ENCODE peak calls at places on chromosome 11, in five cellular contexts. M, J, B, P and K are unnamed samples.

GRCh38 chr11:80505771-80506170 is 1064.9 kb upstream of the TENM4 start:
- DNase-seq in M (no peak), J (no peak), B (no peak), P (no peak), K (no peak)

GRCh38 chr11:44761546-44761961 is 34.8 kb downstream of the TSPAN18 start:
- DNase-seq in M (no peak), J (peak; percentile 21), B (no peak), P (no peak), K (no peak)

GRCh38 chr11:65538232-65538914 is 13.5 kb downstream of the SCYL1 start:
- DNase-seq in M (no peak), J (no peak), B (no peak), P (no peak), K (no peak)

GRCh38 chr11:3159296-3160190 is 5.6 kb downstream of the OSBPL5 start:
- DNase-seq in M (no peak), J (peak; percentile 91), B (no peak), P (no peak), K (no peak)

GRCh38 chr11:83713701-83714100 is 427.5 kb upstream of the CCDC90B start:
- DNase-seq in M (no peak), J (no peak), B (peak; percentile 30), P (peak; percentile 36), K (no peak)

GRCh38 chr11:130629039-130629438 is 180.6 kb downstream of the ADAMTS15 start:
- DNase-seq in M (no peak), J (no peak), B (no peak), P (no peak), K (no peak)

GRCh38 chr11:2256293-2256913 is 14.0 kb downstream of the ASCL2 start:
- DNase-seq in M (no peak), J (peak; percentile 44), B (no peak), P (no peak), K (no peak)

GRCh38 chr11:61860054-61860903 is 31.1 kb downstream of the FADS3 start:
- DNase-seq in M (no peak), J (no peak), B (no peak), P (peak; percentile 91), K (peak; percentile 51)

GRCh38 chr11:46243796-46244109 is 33.7 kb upstream of the CREB3L1 start:
- DNase-seq in M (no peak), J (no peak), B (no peak), P (no peak), K (no peak)

GRCh38 chr11:7896026-7896785 is 34.9 kb downstream of the OR10A6 start:
- DNase-seq in M (no peak), J (no peak), B (no peak), P (peak; percentile 34), K (no peak)

GRCh38 chr11:69067200-69067599 is 18.5 kb downstream of the TPCN2 start:
- DNase-seq in M (no peak), J (no peak), B (no peak), P (no peak), K (no peak)

GRCh38 chr11:2830030-2830812 is 55.4 kb downstream of the CDKN1C start:
- DNase-seq in M (no peak), J (no peak), B (no peak), P (no peak), K (no peak)

GRCh38 chr11:3920148-3920852 is 64.8 kb downstream of the STIM1 start:
- DNase-seq in M (peak; percentile 45), J (no peak), B (peak; percentile 63), P (no peak), K (peak; percentile 53)

GRCh38 chr11:126355926-126356897 is 726 bp downstream of the ST3GAL4 start:
- DNase-seq in M (no peak), J (peak; percentile 78), B (peak; percentile 55), P (peak; percentile 79), K (peak; percentile 86)

GRCh38 chr11:32382339-32383049 is 52.8 kb downstream of the WT1 start:
- DNase-seq in M (no peak), J (no peak), B (no peak), P (no peak), K (no peak)

GRCh38 chr11:81725691-81726090 is 1008.0 kb downstream of the FAM181B start:
- DNase-seq in M (no peak), J (no peak), B (peak; percentile 6), P (no peak), K (no peak)

GRCh38 chr11:107928767-107929507 is 689 bp downstream of the RAB39A start:
- DNase-seq in M (no peak), J (peak; percentile 65), B (no peak), P (peak; percentile 27), K (peak; percentile 23)

GRCh38 chr11:83493034-83493433 is 206.9 kb upstream of the CCDC90B start:
- DNase-seq in M (no peak), J (no peak), B (no peak), P (no peak), K (no peak)

GRCh38 chr11:68855205-68855978 is 13.7 kb upstream of the CPT1A start:
- DNase-seq in M (no peak), J (peak; percentile 79), B (no peak), P (no peak), K (peak; percentile 48)

DNA sequence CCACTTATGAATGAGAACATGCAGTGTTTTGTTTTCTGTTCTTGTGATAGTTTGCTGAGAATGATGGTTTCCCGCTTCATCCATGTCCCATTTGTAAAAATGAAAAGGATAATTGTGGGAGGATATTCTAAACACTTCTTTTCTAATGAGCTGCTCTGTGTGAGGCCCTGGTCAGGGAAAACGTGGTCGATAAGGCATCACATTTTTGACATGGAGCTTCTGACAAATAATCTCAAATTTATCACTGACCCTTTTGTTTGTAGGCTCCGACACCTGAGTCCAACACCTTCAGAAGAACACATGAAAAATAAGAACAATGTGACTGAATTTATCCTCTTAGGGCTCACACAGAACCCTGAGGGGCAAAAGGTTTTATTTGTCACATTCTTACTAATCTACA is at the start of gene OR4A15:
- DNase-seq in M (no peak), J (no peak), B (no peak), P (no peak), K (no peak)
- H3K9me3 ChIP-seq in M (no peaks in the 10 kb centered on the region), J (no peaks in the 10 kb centered on the region), B (peaks cover 31% of the 10 kb centered on the region), P (no peaks in the 10 kb centered on the region), K (no peaks in the 10 kb centered on the region)

DNA sequence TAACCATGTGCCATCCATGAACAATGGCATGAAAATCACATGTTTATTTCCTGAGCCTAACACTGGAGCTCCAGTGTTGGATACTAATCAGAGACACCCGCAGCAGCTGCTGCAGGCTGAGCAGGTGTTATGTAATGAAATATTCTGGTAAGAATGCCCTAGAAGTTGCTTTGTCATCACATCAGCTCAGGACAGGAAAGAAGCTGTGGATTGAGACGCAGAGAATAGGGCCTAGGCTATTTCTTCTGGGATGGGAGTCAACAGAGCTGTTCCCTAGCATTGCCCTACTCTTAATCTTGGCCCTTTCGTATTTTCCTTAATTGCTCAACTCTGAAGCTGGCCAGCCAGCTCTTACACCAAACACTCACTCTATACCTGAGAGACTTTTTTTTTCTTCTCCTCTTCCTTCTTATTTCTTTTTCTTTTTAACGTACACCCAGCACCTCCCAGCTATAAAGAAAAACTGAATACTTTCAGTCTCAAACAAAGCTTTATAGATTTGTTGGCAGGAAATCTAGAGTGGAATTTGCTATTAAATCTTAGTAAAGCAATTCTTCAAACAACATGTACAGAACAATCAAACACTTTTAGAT is 31.9 kb downstream of the RASSF10 start:
- DNase-seq in M (no peak), J (no peak), B (no peak), P (no peak), K (no peak)
- H3K27me3 ChIP-seq in M (peaks cover 4% of the 10 kb centered on the region), J (peaks cover 6% of the 10 kb centered on the region), B (no peaks in the 10 kb centered on the region), P (peaks cover 5% of the 10 kb centered on the region), K (peaks cover 6% of the 10 kb centered on the region)

DNA sequence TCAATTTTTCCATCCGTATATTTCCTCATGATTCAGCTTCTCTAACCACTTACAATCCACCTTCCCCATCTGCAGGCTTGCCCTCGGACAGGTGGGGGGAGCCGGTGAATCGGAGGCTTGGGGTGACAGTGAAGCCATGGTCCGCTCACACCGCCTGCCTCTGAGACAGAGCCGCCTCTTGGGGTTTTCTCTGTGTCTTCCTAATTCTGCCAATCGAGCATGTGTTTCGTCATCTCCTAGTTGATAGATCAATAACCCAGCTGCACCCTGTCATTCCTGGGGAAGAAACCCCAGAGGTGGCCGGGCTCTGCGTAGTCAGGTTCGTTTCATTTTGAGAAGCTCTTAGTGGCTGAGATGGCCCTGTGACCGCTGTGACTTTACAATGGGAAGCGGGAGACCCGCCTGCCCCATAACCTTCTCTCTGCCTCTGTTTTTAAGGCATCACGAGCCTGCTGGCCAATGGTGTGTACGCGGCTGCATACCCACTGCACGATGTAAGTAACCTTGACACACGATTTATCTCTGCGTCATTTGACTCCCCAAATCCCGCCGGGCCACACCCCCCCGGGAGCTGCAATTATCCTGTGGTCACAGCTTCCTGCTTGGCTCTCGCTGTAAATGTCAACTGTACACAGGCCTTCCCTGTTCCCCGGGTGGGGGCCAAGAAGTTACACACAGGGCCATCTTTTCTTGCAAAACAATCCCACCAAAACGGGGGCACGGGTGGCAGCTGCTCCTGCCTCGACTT is 33.3 kb downstream of the ANO1 start:
- DNase-seq in M (no peak), J (no peak), B (peak; percentile 85), P (no peak), K (peak; percentile 84)
- H3K36me3 ChIP-seq in M (no peaks in the 10 kb centered on the region), J (peaks cover 42% of the 10 kb centered on the region), B (no peaks in the 10 kb centered on the region), P (no peaks in the 10 kb centered on the region), K (no peaks in the 10 kb centered on the region)

DNA sequence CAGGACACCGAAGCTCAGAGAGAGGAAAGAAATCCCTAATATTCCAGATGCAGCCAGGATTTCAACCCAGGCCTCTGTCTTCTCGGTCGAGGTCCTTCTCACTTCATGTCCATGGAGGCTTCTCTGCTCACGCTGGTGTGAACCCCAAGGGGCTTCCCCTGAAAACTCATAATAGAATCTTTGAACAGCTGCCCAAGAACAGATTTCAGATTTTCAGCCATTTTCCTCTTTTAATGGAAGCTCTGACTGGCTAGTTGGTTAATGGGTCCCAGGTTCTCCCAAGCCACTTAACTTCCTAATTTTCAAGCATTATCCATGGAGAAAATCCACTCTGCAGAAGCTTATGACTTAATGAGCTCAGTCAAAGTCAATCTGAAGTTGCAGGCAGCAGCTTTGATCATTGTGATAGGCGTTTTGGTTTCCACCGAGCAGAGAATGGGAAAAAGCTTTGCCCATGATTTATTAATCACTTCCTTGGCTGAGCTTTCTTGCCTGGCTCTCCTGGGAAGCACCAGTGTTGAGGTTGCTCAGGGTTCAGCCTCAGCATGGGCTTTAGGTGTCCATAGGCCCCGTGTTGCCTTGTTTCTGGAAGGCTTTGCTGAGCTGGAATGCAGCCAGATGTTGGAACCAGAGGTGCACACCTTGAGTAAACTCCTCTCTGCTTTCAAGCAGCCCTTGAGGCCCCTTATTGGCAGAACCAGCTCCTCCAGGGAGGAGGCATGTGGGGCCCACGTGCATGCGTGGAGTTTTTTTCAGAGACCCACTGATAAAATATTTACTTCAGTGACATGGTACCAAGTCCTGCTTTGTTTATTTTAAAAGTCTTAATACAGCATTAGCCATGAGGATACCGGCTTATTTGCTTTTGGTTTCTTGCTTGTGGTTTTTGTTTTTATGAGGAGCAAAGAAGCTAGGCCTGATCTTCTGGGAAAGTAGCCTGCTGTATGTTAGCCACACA is 25.5 kb downstream of the LDLRAD3 start:
- DNase-seq in M (no peak), J (no peak), B (peak; percentile 49), P (no peak), K (no peak)
- H3K9me3 ChIP-seq in M (no peaks in the 10 kb centered on the region), J (no peaks in the 10 kb centered on the region), B (peaks cover 11% of the 10 kb centered on the region), P (no peaks in the 10 kb centered on the region), K (peaks cover 2% of the 10 kb centered on the region)

DNA sequence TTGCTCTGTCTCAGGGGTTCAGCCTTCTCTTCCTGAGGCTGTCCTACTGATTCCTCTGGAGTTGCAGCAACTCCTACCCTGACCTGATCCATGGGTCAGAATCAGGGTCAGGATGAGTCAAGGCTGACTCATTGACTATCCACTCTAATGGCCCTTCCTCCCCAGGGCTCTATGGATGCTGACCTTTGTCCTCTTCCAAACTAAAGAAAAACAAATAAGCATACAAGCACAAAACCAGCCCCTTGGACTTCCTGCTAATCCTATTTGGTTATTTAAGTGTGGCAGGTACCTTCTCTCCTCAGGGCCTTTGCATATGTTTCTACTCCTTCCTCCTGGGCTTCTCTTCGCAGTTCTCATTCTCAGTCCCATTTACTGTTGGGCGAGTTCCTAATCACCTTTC is 204.5 kb upstream of the NAV2 start:
- DNase-seq in M (no peak), J (no peak), B (peak; percentile 63), P (peak; percentile 27), K (peak; percentile 73)
- H3K27me3 ChIP-seq in M (no peaks in the 10 kb centered on the region), J (no peaks in the 10 kb centered on the region), B (peaks cover 63% of the 10 kb centered on the region), P (no peaks in the 10 kb centered on the region), K (no peaks in the 10 kb centered on the region)